ENCODE peak calls at places on chromosomes 5 and 9, in seven cellular contexts. One of them, this sample, is unnamed.

GRCh38 chr9:81497096-81497495 is 192.3 kb downstream of the TLE1 start:
- DNase-seq in stimulated activated CD8-positive, alpha-beta memory T cell treated with anti-CD3 and anti-CD28 coated beads, Interleukin-2, amount 100 ng/mL, for 48 hours: no peak
- DNase-seq in Daoy: no peak
- DNase-seq in CD4-positive, alpha-beta memory T cell: no peak
- DNase-seq in cardiac muscle cell: no peak
- DNase-seq in CD4-positive, alpha-beta T cell: no peak
- DNase-seq in WERI-Rb-1: no peak
- DNase-seq in this sample: no peak

GRCh38 chr5:43038523-43038989 is 1.6 kb downstream of the ANXA2R start:
- DNase-seq in Daoy: peak
- DNase-seq in WERI-Rb-1: no peak
- DNase-seq in CD4-positive, alpha-beta memory T cell: peak
- DNase-seq in stimulated activated CD8-positive, alpha-beta memory T cell treated with anti-CD3 and anti-CD28 coated beads, Interleukin-2, amount 100 ng/mL, for 48 hours: no peak
- DNase-seq in CD4-positive, alpha-beta T cell: no peak
- DNase-seq in cardiac muscle cell: no peak
- DNase-seq in this sample: no peak

GRCh38 chr5:68661237-68661636 is 432.6 kb upstream of the SLC30A5 start:
- DNase-seq in stimulated activated CD8-positive, alpha-beta memory T cell treated with anti-CD3 and anti-CD28 coated beads, Interleukin-2, amount 100 ng/mL, for 48 hours: no peak
- DNase-seq in CD4-positive, alpha-beta T cell: no peak
- DNase-seq in Daoy: peak
- DNase-seq in cardiac muscle cell: no peak
- DNase-seq in WERI-Rb-1: peak
- DNase-seq in CD4-positive, alpha-beta memory T cell: peak
- DNase-seq in this sample: no peak

GRCh38 chr5:168023190-168023589 is 268.3 kb upstream of the WWC1 start:
- DNase-seq in Daoy: no peak
- DNase-seq in WERI-Rb-1: no peak
- DNase-seq in stimulated activated CD8-positive, alpha-beta memory T cell treated with anti-CD3 and anti-CD28 coated beads, Interleukin-2, amount 100 ng/mL, for 48 hours: no peak
- DNase-seq in CD4-positive, alpha-beta memory T cell: no peak
- DNase-seq in CD4-positive, alpha-beta T cell: no peak
- DNase-seq in cardiac muscle cell: no peak
- DNase-seq in this sample: no peak

GRCh38 chr9:127451681-127452480 is 571 bp downstream of the LRSAM1 start:
- DNase-seq in cardiac muscle cell: peak
- DNase-seq in WERI-Rb-1: peak
- DNase-seq in Daoy: peak
- DNase-seq in CD4-positive, alpha-beta memory T cell: peak
- DNase-seq in CD4-positive, alpha-beta T cell: peak
- DNase-seq in stimulated activated CD8-positive, alpha-beta memory T cell treated with anti-CD3 and anti-CD28 coated beads, Interleukin-2, amount 100 ng/mL, for 48 hours: no peak
- DNase-seq in this sample: no peak

GRCh38 chr5:15844253-15844652 is 335.3 kb downstream of the MARCHF11 start:
- DNase-seq in stimulated activated CD8-positive, alpha-beta memory T cell treated with anti-CD3 and anti-CD28 coated beads, Interleukin-2, amount 100 ng/mL, for 48 hours: no peak
- DNase-seq in WERI-Rb-1: no peak
- DNase-seq in CD4-positive, alpha-beta memory T cell: no peak
- DNase-seq in cardiac muscle cell: peak
- DNase-seq in CD4-positive, alpha-beta T cell: no peak
- DNase-seq in Daoy: no peak
- DNase-seq in this sample: no peak

GRCh38 chr5:147887026-147887627 is 8.6 kb downstream of the SCGB3A2 start:
- DNase-seq in cardiac muscle cell: peak
- DNase-seq in stimulated activated CD8-positive, alpha-beta memory T cell treated with anti-CD3 and anti-CD28 coated beads, Interleukin-2, amount 100 ng/mL, for 48 hours: no peak
- DNase-seq in Daoy: peak
- DNase-seq in CD4-positive, alpha-beta memory T cell: no peak
- DNase-seq in CD4-positive, alpha-beta T cell: no peak
- DNase-seq in WERI-Rb-1: no peak
- DNase-seq in this sample: no peak

GRCh38 chr5:51397996-51398395 is 14.7 kb downstream of the ISL1 start:
- DNase-seq in stimulated activated CD8-positive, alpha-beta memory T cell treated with anti-CD3 and anti-CD28 coated beads, Interleukin-2, amount 100 ng/mL, for 48 hours: no peak
- DNase-seq in CD4-positive, alpha-beta memory T cell: no peak
- DNase-seq in Daoy: peak
- DNase-seq in cardiac muscle cell: peak
- DNase-seq in WERI-Rb-1: no peak
- DNase-seq in CD4-positive, alpha-beta T cell: no peak
- DNase-seq in this sample: no peak

GRCh38 chr5:146103594-146103993 is 1.8 kb downstream of the PLAC8L1 start:
- DNase-seq in cardiac muscle cell: no peak
- DNase-seq in WERI-Rb-1: no peak
- DNase-seq in Daoy: no peak
- DNase-seq in stimulated activated CD8-positive, alpha-beta memory T cell treated with anti-CD3 and anti-CD28 coated beads, Interleukin-2, amount 100 ng/mL, for 48 hours: no peak
- DNase-seq in CD4-positive, alpha-beta memory T cell: no peak
- DNase-seq in CD4-positive, alpha-beta T cell: no peak
- DNase-seq in this sample: no peak

GRCh38 chr9:128422783-128423150 is 2.1 kb downstream of the CERCAM start:
- DNase-seq in CD4-positive, alpha-beta memory T cell: no peak
- DNase-seq in cardiac muscle cell: no peak
- DNase-seq in stimulated activated CD8-positive, alpha-beta memory T cell treated with anti-CD3 and anti-CD28 coated beads, Interleukin-2, amount 100 ng/mL, for 48 hours: no peak
- DNase-seq in CD4-positive, alpha-beta T cell: no peak
- DNase-seq in Daoy: no peak
- DNase-seq in WERI-Rb-1: no peak
- DNase-seq in this sample: no peak

GRCh38 chr9:37010976-37011375 is 23.1 kb downstream of the PAX5 start:
- DNase-seq in WERI-Rb-1: no peak
- DNase-seq in CD4-positive, alpha-beta memory T cell: no peak
- DNase-seq in stimulated activated CD8-positive, alpha-beta memory T cell treated with anti-CD3 and anti-CD28 coated beads, Interleukin-2, amount 100 ng/mL, for 48 hours: no peak
- DNase-seq in CD4-positive, alpha-beta T cell: no peak
- DNase-seq in Daoy: no peak
- DNase-seq in cardiac muscle cell: no peak
- DNase-seq in this sample: no peak

GRCh38 chr5:178941361-178941760 is 363 bp downstream of the ZNF454 start:
- DNase-seq in CD4-positive, alpha-beta T cell: no peak
- DNase-seq in CD4-positive, alpha-beta memory T cell: no peak
- DNase-seq in Daoy: peak
- DNase-seq in stimulated activated CD8-positive, alpha-beta memory T cell treated with anti-CD3 and anti-CD28 coated beads, Interleukin-2, amount 100 ng/mL, for 48 hours: no peak
- DNase-seq in WERI-Rb-1: no peak
- DNase-seq in cardiac muscle cell: no peak
- DNase-seq in this sample: no peak

GRCh38 chr9:113675475-113675941 is 200.6 kb upstream of the ZNF618 start:
- DNase-seq in Daoy: peak
- DNase-seq in stimulated activated CD8-positive, alpha-beta memory T cell treated with anti-CD3 and anti-CD28 coated beads, Interleukin-2, amount 100 ng/mL, for 48 hours: no peak
- DNase-seq in CD4-positive, alpha-beta memory T cell: no peak
- DNase-seq in CD4-positive, alpha-beta T cell: no peak
- DNase-seq in WERI-Rb-1: no peak
- DNase-seq in cardiac muscle cell: no peak
- DNase-seq in this sample: no peak

GRCh38 chr5:143791848-143792701 is 19.9 kb upstream of the HMHB1 start:
- DNase-seq in stimulated activated CD8-positive, alpha-beta memory T cell treated with anti-CD3 and anti-CD28 coated beads, Interleukin-2, amount 100 ng/mL, for 48 hours: no peak
- DNase-seq in Daoy: no peak
- DNase-seq in cardiac muscle cell: no peak
- DNase-seq in WERI-Rb-1: no peak
- DNase-seq in CD4-positive, alpha-beta T cell: no peak
- DNase-seq in CD4-positive, alpha-beta memory T cell: no peak
- DNase-seq in this sample: peak